ENCODE peak calls at places on chromosomes 5 and 9, in four cellular contexts. One of them, this sample, is unnamed.

GRCh38 chr5:55925181-55925580 is 69.6 kb downstream of the IL6ST start:
- DNase-seq in suprapubic skin: no peak
- DNase-seq in transverse colon: no peak
- DNase-seq in spleen: no peak
- DNase-seq in this sample: no peak

GRCh38 chr5:59709833-59710232 is 183.7 kb downstream of the PDE4D start:
- DNase-seq in transverse colon: peak
- DNase-seq in spleen: no peak
- DNase-seq in suprapubic skin: no peak
- DNase-seq in this sample: peak

GRCh38 chr5:17436345-17436744 is 61.7 kb upstream of the TAF11L2 start:
- DNase-seq in suprapubic skin: no peak
- DNase-seq in spleen: no peak
- DNase-seq in transverse colon: no peak
- DNase-seq in this sample: no peak

GRCh38 chr9:14424323-14424722 is 110.4 kb upstream of the NFIB start:
- DNase-seq in suprapubic skin: no peak
- DNase-seq in transverse colon: no peak
- DNase-seq in spleen: no peak
- DNase-seq in this sample: no peak

GRCh38 chr5:66452109-66452508 is 144.1 kb upstream of the MAST4 start:
- DNase-seq in spleen: no peak
- DNase-seq in suprapubic skin: no peak
- DNase-seq in transverse colon: no peak
- DNase-seq in this sample: no peak

GRCh38 chr9:17018001-17018491 is 116.8 kb upstream of the CNTLN start:
- DNase-seq in spleen: no peak
- DNase-seq in suprapubic skin: peak
- DNase-seq in transverse colon: no peak
- DNase-seq in this sample: peak

GRCh38 chr5:138755084-138755748 is 2.0 kb downstream of the CTNNA1 start:
- DNase-seq in suprapubic skin: peak
- DNase-seq in transverse colon: no peak
- DNase-seq in spleen: no peak
- DNase-seq in this sample: no peak

GRCh38 chr5:113022661-113023060 is 46.1 kb downstream of the DCP2 start:
- DNase-seq in spleen: no peak
- DNase-seq in suprapubic skin: no peak
- DNase-seq in transverse colon: no peak
- DNase-seq in this sample: no peak

GRCh38 chr5:100852988-100853449 is 50.1 kb downstream of the ST8SIA4 start:
- DNase-seq in spleen: no peak
- DNase-seq in suprapubic skin: no peak
- DNase-seq in transverse colon: no peak
- DNase-seq in this sample: no peak

GRCh38 chr5:73233053-73233460 is 60.1 kb downstream of the TMEM174 start:
- DNase-seq in spleen: no peak
- DNase-seq in transverse colon: no peak
- DNase-seq in suprapubic skin: no peak
- DNase-seq in this sample: no peak

GRCh38 chr5:78377056-78377717 is 16.8 kb downstream of the SCAMP1 start:
- DNase-seq in transverse colon: no peak
- DNase-seq in spleen: no peak
- DNase-seq in suprapubic skin: no peak
- DNase-seq in this sample: no peak

GRCh38 chr5:32791536-32792240 is 80.6 kb downstream of the NPR3 start:
- DNase-seq in transverse colon: no peak
- DNase-seq in suprapubic skin: no peak
- DNase-seq in spleen: no peak
- DNase-seq in this sample: no peak

GRCh38 chr9:8857330-8858249 is 1058.0 kb upstream of the DMAC1 start:
- DNase-seq in spleen: peak
- DNase-seq in transverse colon: peak
- DNase-seq in suprapubic skin: no peak
- DNase-seq in this sample: peak

GRCh38 chr9:131891578-131891977 is 151.7 kb upstream of the RAPGEF1 start:
- DNase-seq in suprapubic skin: no peak
- DNase-seq in spleen: no peak
- DNase-seq in transverse colon: no peak
- DNase-seq in this sample: no peak

GRCh38 chr9:37290881-37291485 is 131.5 kb upstream of the GRHPR start:
- DNase-seq in spleen: no peak
- DNase-seq in suprapubic skin: no peak
- DNase-seq in transverse colon: no peak
- DNase-seq in this sample: no peak

GRCh38 chr9:125099816-125100215 is 43.5 kb downstream of the SCAI start:
- DNase-seq in transverse colon: no peak
- DNase-seq in suprapubic skin: no peak
- DNase-seq in spleen: no peak
- DNase-seq in this sample: no peak

GRCh38 chr5:173781432-173781825 is 106.7 kb upstream of the CPEB4 start:
- DNase-seq in transverse colon: no peak
- DNase-seq in spleen: no peak
- DNase-seq in suprapubic skin: no peak
- DNase-seq in this sample: no peak

GRCh38 chr9:99055384-99055783 is 49.5 kb upstream of the TGFBR1 start:
- DNase-seq in transverse colon: no peak
- DNase-seq in spleen: no peak
- DNase-seq in suprapubic skin: no peak
- DNase-seq in this sample: no peak

GRCh38 chr9:14406463-14406862 is 92.5 kb upstream of the NFIB start:
- DNase-seq in spleen: no peak
- DNase-seq in suprapubic skin: no peak
- DNase-seq in transverse colon: no peak
- DNase-seq in this sample: no peak

GRCh38 chr9:124869466-124869985 is 7.6 kb downstream of the ARPC5L start:
- DNase-seq in transverse colon: peak
- DNase-seq in spleen: peak
- DNase-seq in suprapubic skin: no peak
- DNase-seq in this sample: no peak

GRCh38 chr5:112525217-112525616 is 106.1 kb upstream of the EPB41L4A start:
- DNase-seq in spleen: no peak
- DNase-seq in suprapubic skin: no peak
- DNase-seq in transverse colon: no peak
- DNase-seq in this sample: no peak

GRCh38 chr9:100670719-100671118 is 92.8 kb downstream of the CAVIN4 start:
- DNase-seq in transverse colon: no peak
- DNase-seq in suprapubic skin: no peak
- DNase-seq in spleen: no peak
- DNase-seq in this sample: no peak

GRCh38 chr5:61370496-61370895 is 38.4 kb downstream of the ZSWIM6 start:
- DNase-seq in suprapubic skin: no peak
- DNase-seq in transverse colon: peak
- DNase-seq in spleen: no peak
- DNase-seq in this sample: no peak

GRCh38 chr9:91187965-91188344 is 173.8 kb downstream of the AUH start:
- DNase-seq in suprapubic skin: no peak
- DNase-seq in spleen: no peak
- DNase-seq in transverse colon: no peak
- DNase-seq in this sample: no peak

GRCh38 chr9:89986190-89986589 is 381.4 kb downstream of the GADD45G start:
- DNase-seq in spleen: no peak
- DNase-seq in transverse colon: no peak
- DNase-seq in suprapubic skin: no peak
- DNase-seq in this sample: no peak

GRCh38 chr9:111483419-111483861 is 743 bp downstream of the ECPAS start:
- DNase-seq in spleen: no peak
- DNase-seq in suprapubic skin: no peak
- DNase-seq in transverse colon: peak
- DNase-seq in this sample: no peak

GRCh38 chr9:95769909-95770433 is 105.5 kb upstream of the ERCC6L2 start:
- DNase-seq in suprapubic skin: no peak
- DNase-seq in transverse colon: no peak
- DNase-seq in spleen: no peak
- DNase-seq in this sample: no peak

GRCh38 chr5:7634837-7635236 is 216.1 kb downstream of the CFAP90 start:
- DNase-seq in transverse colon: no peak
- DNase-seq in spleen: no peak
- DNase-seq in suprapubic skin: no peak
- DNase-seq in this sample: no peak

GRCh38 chr5:7642029-7642428 is 208.9 kb downstream of the CFAP90 start:
- DNase-seq in transverse colon: no peak
- DNase-seq in suprapubic skin: no peak
- DNase-seq in spleen: no peak
- DNase-seq in this sample: no peak

GRCh38 chr5:7638456-7638855 is 212.5 kb downstream of the CFAP90 start:
- DNase-seq in spleen: no peak
- DNase-seq in transverse colon: no peak
- DNase-seq in suprapubic skin: no peak
- DNase-seq in this sample: no peak
- TF ChIP-seq POLR2AphosphoS5 in spleen: no peak
- TF ChIP-seq POLR2AphosphoS5 in transverse colon: no peak
- TF ChIP-seq POLR2AphosphoS5 in suprapubic skin: no peak
- TF ChIP-seq POLR2AphosphoS5 in this sample: no peak

GRCh38 chr5:142110046-142110531 is 1.5 kb downstream of the NDFIP1 start:
- DNase-seq in spleen: no peak
- DNase-seq in suprapubic skin: no peak
- DNase-seq in transverse colon: peak
- DNase-seq in this sample: no peak
- TF ChIP-seq POLR2AphosphoS5 in spleen: no peak
- TF ChIP-seq POLR2AphosphoS5 in suprapubic skin: no peak
- TF ChIP-seq POLR2AphosphoS5 in transverse colon: peak
- TF ChIP-seq POLR2AphosphoS5 in this sample: no peak

DNA sequence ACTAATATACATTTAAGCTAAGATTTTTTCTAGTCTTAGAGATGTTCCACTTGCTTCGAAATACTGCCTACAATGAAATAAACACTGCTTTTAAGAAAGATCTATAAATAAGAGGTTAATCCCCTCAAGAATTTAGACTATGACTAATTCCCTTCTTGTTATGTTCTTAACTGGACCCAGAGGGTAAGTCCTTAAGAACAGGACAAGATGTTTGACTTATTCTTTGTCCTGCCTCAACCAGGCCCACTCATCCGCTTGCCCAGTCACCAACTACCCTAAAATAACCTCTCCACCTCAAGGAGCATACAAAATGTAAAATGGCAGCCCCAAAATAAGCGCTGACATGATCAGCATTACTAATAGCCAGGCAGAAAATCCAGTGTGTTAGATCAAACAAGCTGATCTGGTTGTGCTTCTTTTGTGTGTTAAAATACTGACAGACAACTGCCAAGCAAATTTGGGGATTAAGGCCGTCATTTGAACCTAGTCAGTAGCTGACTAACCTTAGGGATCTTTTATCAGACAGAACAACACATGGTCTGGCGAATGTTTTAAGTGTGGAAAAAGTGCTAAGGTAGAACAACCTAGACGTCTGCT is 93.7 kb upstream of the SMC5 start:
- DNase-seq in transverse colon: no peak
- DNase-seq in suprapubic skin: no peak
- DNase-seq in spleen: no peak
- DNase-seq in this sample: no peak
- TF ChIP-seq POLR2AphosphoS5 in transverse colon: no peak
- TF ChIP-seq POLR2AphosphoS5 in suprapubic skin: no peak
- TF ChIP-seq POLR2AphosphoS5 in spleen: no peak
- TF ChIP-seq POLR2AphosphoS5 in this sample: no peak

GRCh38 chr9:129483467-129484324 is 137.2 kb downstream of the C9orf50 start:
- DNase-seq in transverse colon: peak
- DNase-seq in spleen: peak
- DNase-seq in suprapubic skin: peak
- DNase-seq in this sample: peak
- TF ChIP-seq POLR2AphosphoS5 in transverse colon: peak
- TF ChIP-seq POLR2AphosphoS5 in spleen: peak
- TF ChIP-seq POLR2AphosphoS5 in suprapubic skin: peak
- TF ChIP-seq POLR2AphosphoS5 in this sample: peak

GRCh38 chr5:35384658-35385057 is 154.4 kb upstream of the PRLR start:
- DNase-seq in suprapubic skin: no peak
- DNase-seq in transverse colon: no peak
- DNase-seq in spleen: no peak
- DNase-seq in this sample: no peak
- TF ChIP-seq POLR2AphosphoS5 in suprapubic skin: no peak
- TF ChIP-seq POLR2AphosphoS5 in transverse colon: no peak
- TF ChIP-seq POLR2AphosphoS5 in spleen: no peak
- TF ChIP-seq POLR2AphosphoS5 in this sample: no peak

GRCh38 chr5:102959055-102959454 is 160.9 kb downstream of the GIN1 start:
- DNase-seq in spleen: no peak
- DNase-seq in suprapubic skin: no peak
- DNase-seq in transverse colon: no peak
- DNase-seq in this sample: no peak
- TF ChIP-seq POLR2AphosphoS5 in spleen: no peak
- TF ChIP-seq POLR2AphosphoS5 in suprapubic skin: no peak
- TF ChIP-seq POLR2AphosphoS5 in transverse colon: no peak
- TF ChIP-seq POLR2AphosphoS5 in this sample: no peak

DNA sequence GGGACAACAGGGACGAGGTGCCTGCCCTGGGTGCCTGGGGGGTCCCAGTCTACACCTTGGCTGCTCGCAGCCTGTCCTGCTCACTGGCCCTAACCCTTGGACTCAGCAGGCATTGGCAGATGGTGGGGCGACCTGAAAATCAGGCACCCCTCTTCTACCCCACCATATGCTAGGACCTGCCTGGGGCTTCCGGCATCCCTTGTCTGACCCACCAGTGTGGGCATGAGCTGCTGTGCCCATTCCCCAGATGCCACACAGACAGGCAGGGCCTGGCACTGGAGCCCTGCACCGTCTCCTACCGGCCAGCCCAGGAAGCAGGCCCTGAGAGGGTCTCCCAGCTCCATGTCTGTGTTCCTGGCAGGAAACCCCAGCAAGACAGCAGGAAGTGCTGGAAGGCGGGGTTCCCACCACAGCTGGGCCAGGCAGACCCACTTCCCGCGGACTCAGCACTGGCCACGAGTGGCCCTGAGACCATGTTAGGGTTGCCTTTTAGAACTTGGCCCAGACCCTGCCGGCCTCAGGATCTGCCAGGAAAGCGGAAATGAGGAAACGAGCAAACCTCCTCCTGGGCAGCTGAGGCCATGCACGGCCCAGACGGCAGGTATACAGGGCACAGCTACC is 3.1 kb downstream of the NINJ1 start:
- DNase-seq in spleen: peak
- DNase-seq in transverse colon: peak
- DNase-seq in suprapubic skin: no peak
- DNase-seq in this sample: no peak
- TF ChIP-seq POLR2AphosphoS5 in spleen: peak
- TF ChIP-seq POLR2AphosphoS5 in transverse colon: no peak
- TF ChIP-seq POLR2AphosphoS5 in suprapubic skin: no peak
- TF ChIP-seq POLR2AphosphoS5 in this sample: no peak

GRCh38 chr9:108050894-108051293 is 561.3 kb upstream of the KLF4 start:
- DNase-seq in suprapubic skin: no peak
- DNase-seq in spleen: no peak
- DNase-seq in transverse colon: no peak
- DNase-seq in this sample: no peak

GRCh38 chr9:108049671-108050494 is 560.3 kb upstream of the KLF4 start:
- DNase-seq in spleen: no peak
- DNase-seq in transverse colon: no peak
- DNase-seq in suprapubic skin: no peak
- DNase-seq in this sample: no peak

GRCh38 chr9:108048406-108049025 is 558.9 kb upstream of the KLF4 start:
- DNase-seq in spleen: no peak
- DNase-seq in transverse colon: no peak
- DNase-seq in suprapubic skin: no peak
- DNase-seq in this sample: no peak

GRCh38 chr9:108047264-108047663 is 557.7 kb upstream of the KLF4 start:
- DNase-seq in spleen: no peak
- DNase-seq in transverse colon: no peak
- DNase-seq in suprapubic skin: no peak
- DNase-seq in this sample: no peak

GRCh38 chr9:108049026-108049591 is 559.5 kb upstream of the KLF4 start:
- DNase-seq in transverse colon: no peak
- DNase-seq in suprapubic skin: no peak
- DNase-seq in spleen: no peak
- DNase-seq in this sample: peak
- TF ChIP-seq POLR2AphosphoS5 in transverse colon: no peak
- TF ChIP-seq POLR2AphosphoS5 in suprapubic skin: no peak
- TF ChIP-seq POLR2AphosphoS5 in spleen: no peak
- TF ChIP-seq POLR2AphosphoS5 in this sample: peak

GRCh38 chr9:137380171-137380570 is 42.8 kb downstream of the EXD3 start:
- DNase-seq in suprapubic skin: no peak
- DNase-seq in spleen: no peak
- DNase-seq in transverse colon: no peak
- DNase-seq in this sample: no peak
- TF ChIP-seq POLR2AphosphoS5 in suprapubic skin: no peak
- TF ChIP-seq POLR2AphosphoS5 in spleen: no peak
- TF ChIP-seq POLR2AphosphoS5 in transverse colon: no peak
- TF ChIP-seq POLR2AphosphoS5 in this sample: no peak

This sample was measured in prostate gland.